ENCODE peak calls at places on chromosomes 2 and 18, in nine cellular contexts. One of them, this sample, is unnamed.

GRCh38 chr2:234406085-234406484 is 90.8 kb downstream of the ARL4C start:
- DNase-seq in HCT116: no peak
- DNase-seq in fibroblast of villous mesenchyme: no peak
- DNase-seq in suprapubic skin: no peak
- DNase-seq in right atrium auricular region: no peak
- DNase-seq in AG04450: no peak
- DNase-seq in AG09309: no peak
- DNase-seq in lung: no peak
- DNase-seq in tibial artery: no peak
- DNase-seq in this sample: no peak

GRCh38 chr2:168354499-168354898 is 101.6 kb upstream of the CERS6 start:
- DNase-seq in HCT116: no peak
- DNase-seq in fibroblast of villous mesenchyme: no peak
- DNase-seq in suprapubic skin: no peak
- DNase-seq in right atrium auricular region: no peak
- DNase-seq in AG04450: no peak
- DNase-seq in AG09309: no peak
- DNase-seq in lung: no peak
- DNase-seq in tibial artery: no peak
- DNase-seq in this sample: peak

GRCh38 chr2:166539340-166540162 is 45.5 kb upstream of the SCN7A start:
- DNase-seq in HCT116: peak
- DNase-seq in fibroblast of villous mesenchyme: peak
- DNase-seq in suprapubic skin: no peak
- DNase-seq in right atrium auricular region: no peak
- DNase-seq in AG04450: peak
- DNase-seq in AG09309: peak
- DNase-seq in lung: no peak
- DNase-seq in tibial artery: no peak
- DNase-seq in this sample: peak

GRCh38 chr2:15241208-15241607 is 319.9 kb downstream of the NBAS start:
- DNase-seq in HCT116: no peak
- DNase-seq in fibroblast of villous mesenchyme: no peak
- DNase-seq in suprapubic skin: no peak
- DNase-seq in right atrium auricular region: no peak
- DNase-seq in AG04450: no peak
- DNase-seq in AG09309: no peak
- DNase-seq in lung: no peak
- DNase-seq in tibial artery: no peak
- DNase-seq in this sample: no peak

GRCh38 chr2:217440000-217440399 is 562.8 kb downstream of the TNS1 start:
- DNase-seq in HCT116: no peak
- DNase-seq in fibroblast of villous mesenchyme: no peak
- DNase-seq in suprapubic skin: no peak
- DNase-seq in right atrium auricular region: no peak
- DNase-seq in AG04450: no peak
- DNase-seq in AG09309: no peak
- DNase-seq in lung: no peak
- DNase-seq in tibial artery: no peak
- DNase-seq in this sample: no peak

GRCh38 chr18:52812834-52813233 is 472.8 kb downstream of the DCC start:
- DNase-seq in HCT116: no peak
- DNase-seq in fibroblast of villous mesenchyme: no peak
- DNase-seq in suprapubic skin: no peak
- DNase-seq in right atrium auricular region: no peak
- DNase-seq in AG04450: no peak
- DNase-seq in AG09309: no peak
- DNase-seq in lung: no peak
- DNase-seq in tibial artery: no peak
- DNase-seq in this sample: no peak

GRCh38 chr2:128379021-128380005 is 60.6 kb upstream of the HS6ST1 start:
- DNase-seq in HCT116: no peak
- DNase-seq in fibroblast of villous mesenchyme: peak
- DNase-seq in suprapubic skin: peak
- DNase-seq in right atrium auricular region: peak
- DNase-seq in AG04450: peak
- DNase-seq in AG09309: peak
- DNase-seq in lung: peak
- DNase-seq in tibial artery: peak
- DNase-seq in this sample: no peak

GRCh38 chr2:23549821-23550535 is 165.0 kb downstream of the KLHL29 start:
- DNase-seq in HCT116: no peak
- DNase-seq in fibroblast of villous mesenchyme: no peak
- DNase-seq in suprapubic skin: no peak
- DNase-seq in right atrium auricular region: no peak
- DNase-seq in AG04450: no peak
- DNase-seq in AG09309: no peak
- DNase-seq in lung: no peak
- DNase-seq in tibial artery: no peak
- DNase-seq in this sample: no peak

GRCh38 chr18:14974576-14974975 is 226.6 kb downstream of the ANKRD30B start:
- DNase-seq in HCT116: no peak
- DNase-seq in fibroblast of villous mesenchyme: no peak
- DNase-seq in suprapubic skin: peak
- DNase-seq in right atrium auricular region: peak
- DNase-seq in AG04450: no peak
- DNase-seq in AG09309: no peak
- DNase-seq in lung: peak
- DNase-seq in tibial artery: no peak
- DNase-seq in this sample: no peak

GRCh38 chr2:148876589-148877402 is 1.8 kb downstream of the KIF5C start:
- DNase-seq in HCT116: no peak
- DNase-seq in fibroblast of villous mesenchyme: no peak
- DNase-seq in suprapubic skin: no peak
- DNase-seq in right atrium auricular region: no peak
- DNase-seq in AG04450: no peak
- DNase-seq in AG09309: no peak
- DNase-seq in lung: no peak
- DNase-seq in tibial artery: peak
- DNase-seq in this sample: no peak

GRCh38 chr2:71126957-71127356 is 3.1 kb downstream of the MCEE start:
- DNase-seq in HCT116: no peak
- DNase-seq in fibroblast of villous mesenchyme: no peak
- DNase-seq in suprapubic skin: no peak
- DNase-seq in right atrium auricular region: no peak
- DNase-seq in AG04450: no peak
- DNase-seq in AG09309: no peak
- DNase-seq in lung: no peak
- DNase-seq in tibial artery: no peak
- DNase-seq in this sample: no peak

GRCh38 chr2:173462908-173463840 is 108.5 kb downstream of the CDCA7 start:
- DNase-seq in HCT116: no peak
- DNase-seq in fibroblast of villous mesenchyme: no peak
- DNase-seq in suprapubic skin: no peak
- DNase-seq in right atrium auricular region: no peak
- DNase-seq in AG04450: no peak
- DNase-seq in AG09309: no peak
- DNase-seq in lung: no peak
- DNase-seq in tibial artery: no peak
- DNase-seq in this sample: no peak

GRCh38 chr2:238551091-238551490 is 124.4 kb downstream of the ASB1 start:
- DNase-seq in HCT116: no peak
- DNase-seq in fibroblast of villous mesenchyme: no peak
- DNase-seq in suprapubic skin: no peak
- DNase-seq in right atrium auricular region: no peak
- DNase-seq in AG04450: no peak
- DNase-seq in AG09309: no peak
- DNase-seq in lung: no peak
- DNase-seq in tibial artery: no peak
- DNase-seq in this sample: no peak

GRCh38 chr18:74652392-74652988 is 54.8 kb downstream of the ZNF407 start:
- DNase-seq in HCT116: peak
- DNase-seq in fibroblast of villous mesenchyme: peak
- DNase-seq in suprapubic skin: no peak
- DNase-seq in right atrium auricular region: no peak
- DNase-seq in AG04450: peak
- DNase-seq in AG09309: peak
- DNase-seq in lung: no peak
- DNase-seq in tibial artery: no peak
- DNase-seq in this sample: peak

GRCh38 chr2:113700186-113700841 is 56.1 kb downstream of the SLC35F5 start:
- DNase-seq in HCT116: no peak
- DNase-seq in fibroblast of villous mesenchyme: peak
- DNase-seq in suprapubic skin: no peak
- DNase-seq in right atrium auricular region: no peak
- DNase-seq in AG04450: no peak
- DNase-seq in AG09309: no peak
- DNase-seq in lung: no peak
- DNase-seq in tibial artery: no peak
- DNase-seq in this sample: no peak

GRCh38 chr2:190912731-190913130 is 32.1 kb downstream of the GLS start:
- DNase-seq in HCT116: no peak
- DNase-seq in fibroblast of villous mesenchyme: peak
- DNase-seq in suprapubic skin: no peak
- DNase-seq in right atrium auricular region: no peak
- DNase-seq in AG04450: no peak
- DNase-seq in AG09309: peak
- DNase-seq in lung: no peak
- DNase-seq in tibial artery: no peak
- DNase-seq in this sample: no peak

GRCh38 chr2:58633576-58634365 is 392.6 kb upstream of the FANCL start:
- DNase-seq in HCT116: peak
- DNase-seq in fibroblast of villous mesenchyme: peak
- DNase-seq in suprapubic skin: no peak
- DNase-seq in right atrium auricular region: no peak
- DNase-seq in AG04450: no peak
- DNase-seq in AG09309: no peak
- DNase-seq in lung: no peak
- DNase-seq in tibial artery: no peak
- DNase-seq in this sample: no peak

GRCh38 chr2:139876964-139877363 is 1096.8 kb upstream of the NXPH2 start:
- DNase-seq in HCT116: no peak
- DNase-seq in fibroblast of villous mesenchyme: no peak
- DNase-seq in suprapubic skin: no peak
- DNase-seq in right atrium auricular region: no peak
- DNase-seq in AG04450: no peak
- DNase-seq in AG09309: no peak
- DNase-seq in lung: no peak
- DNase-seq in tibial artery: no peak
- DNase-seq in this sample: no peak

GRCh38 chr2:85164145-85164559 is 31.0 kb downstream of the TCF7L1 start:
- DNase-seq in HCT116: no peak
- DNase-seq in fibroblast of villous mesenchyme: no peak
- DNase-seq in suprapubic skin: no peak
- DNase-seq in right atrium auricular region: no peak
- DNase-seq in AG04450: no peak
- DNase-seq in AG09309: no peak
- DNase-seq in lung: no peak
- DNase-seq in tibial artery: peak
- DNase-seq in this sample: no peak

GRCh38 chr2:48755473-48755872 is at the start of gene LHCGR:
- DNase-seq in HCT116: no peak
- DNase-seq in fibroblast of villous mesenchyme: no peak
- DNase-seq in suprapubic skin: no peak
- DNase-seq in right atrium auricular region: no peak
- DNase-seq in AG04450: no peak
- DNase-seq in AG09309: no peak
- DNase-seq in lung: no peak
- DNase-seq in tibial artery: no peak
- DNase-seq in this sample: no peak
- H3K4me3 ChIP-seq in HCT116: no peak
- H3K4me3 ChIP-seq in fibroblast of villous mesenchyme: no peak
- H3K4me3 ChIP-seq in suprapubic skin: peak
- H3K4me3 ChIP-seq in right atrium auricular region: peak
- H3K4me3 ChIP-seq in AG04450: peak
- H3K4me3 ChIP-seq in AG09309: no peak
- H3K4me3 ChIP-seq in lung: no peak
- H3K4me3 ChIP-seq in tibial artery: no peak
- H3K4me3 ChIP-seq in this sample: no peak

GRCh38 chr2:120477198-120477597 is 131.3 kb downstream of the INHBB start:
- DNase-seq in HCT116: no peak
- DNase-seq in fibroblast of villous mesenchyme: no peak
- DNase-seq in suprapubic skin: peak
- DNase-seq in right atrium auricular region: no peak
- DNase-seq in AG04450: no peak
- DNase-seq in AG09309: no peak
- DNase-seq in lung: no peak
- DNase-seq in tibial artery: no peak
- DNase-seq in this sample: no peak
- H3K4me3 ChIP-seq in HCT116: no peak
- H3K4me3 ChIP-seq in fibroblast of villous mesenchyme: no peak
- H3K4me3 ChIP-seq in suprapubic skin: no peak
- H3K4me3 ChIP-seq in right atrium auricular region: no peak
- H3K4me3 ChIP-seq in AG04450: no peak
- H3K4me3 ChIP-seq in AG09309: no peak
- H3K4me3 ChIP-seq in lung: no peak
- H3K4me3 ChIP-seq in tibial artery: no peak
- H3K4me3 ChIP-seq in this sample: no peak

GRCh38 chr2:187003038-187003543 is 154.1 kb upstream of the ZSWIM2 start:
- DNase-seq in HCT116: no peak
- DNase-seq in fibroblast of villous mesenchyme: peak
- DNase-seq in suprapubic skin: no peak
- DNase-seq in right atrium auricular region: no peak
- DNase-seq in AG04450: no peak
- DNase-seq in AG09309: no peak
- DNase-seq in lung: no peak
- DNase-seq in tibial artery: no peak
- DNase-seq in this sample: no peak
- H3K4me3 ChIP-seq in HCT116: no peak
- H3K4me3 ChIP-seq in fibroblast of villous mesenchyme: peak
- H3K4me3 ChIP-seq in suprapubic skin: peak
- H3K4me3 ChIP-seq in right atrium auricular region: no peak
- H3K4me3 ChIP-seq in AG04450: peak
- H3K4me3 ChIP-seq in AG09309: no peak
- H3K4me3 ChIP-seq in lung: no peak
- H3K4me3 ChIP-seq in tibial artery: peak
- H3K4me3 ChIP-seq in this sample: no peak

GRCh38 chr2:209767316-209767715 is 4.3 kb upstream of the UNC80 start:
- DNase-seq in HCT116: no peak
- DNase-seq in fibroblast of villous mesenchyme: no peak
- DNase-seq in suprapubic skin: no peak
- DNase-seq in right atrium auricular region: no peak
- DNase-seq in AG04450: no peak
- DNase-seq in AG09309: no peak
- DNase-seq in lung: no peak
- DNase-seq in tibial artery: no peak
- DNase-seq in this sample: no peak

GRCh38 chr2:209768557-209768956 is 3.1 kb upstream of the UNC80 start:
- DNase-seq in HCT116: no peak
- DNase-seq in fibroblast of villous mesenchyme: no peak
- DNase-seq in suprapubic skin: no peak
- DNase-seq in right atrium auricular region: no peak
- DNase-seq in AG04450: no peak
- DNase-seq in AG09309: no peak
- DNase-seq in lung: no peak
- DNase-seq in tibial artery: no peak
- DNase-seq in this sample: no peak

GRCh38 chr2:209773377-209773776 is 1.7 kb downstream of the UNC80 start:
- DNase-seq in HCT116: no peak
- DNase-seq in fibroblast of villous mesenchyme: no peak
- DNase-seq in suprapubic skin: no peak
- DNase-seq in right atrium auricular region: no peak
- DNase-seq in AG04450: no peak
- DNase-seq in AG09309: no peak
- DNase-seq in lung: no peak
- DNase-seq in tibial artery: no peak
- DNase-seq in this sample: no peak

GRCh38 chr2:209771474-209772292 is at the start of gene UNC80:
- DNase-seq in HCT116: no peak
- DNase-seq in fibroblast of villous mesenchyme: peak
- DNase-seq in suprapubic skin: no peak
- DNase-seq in right atrium auricular region: no peak
- DNase-seq in AG04450: peak
- DNase-seq in AG09309: no peak
- DNase-seq in lung: peak
- DNase-seq in tibial artery: peak
- DNase-seq in this sample: no peak

GRCh38 chr2:209772316-209772715 is 684 bp downstream of the UNC80 start:
- DNase-seq in HCT116: no peak
- DNase-seq in fibroblast of villous mesenchyme: no peak
- DNase-seq in suprapubic skin: no peak
- DNase-seq in right atrium auricular region: no peak
- DNase-seq in AG04450: no peak
- DNase-seq in AG09309: no peak
- DNase-seq in lung: no peak
- DNase-seq in tibial artery: no peak
- DNase-seq in this sample: no peak
- H3K4me3 ChIP-seq in HCT116: no peak
- H3K4me3 ChIP-seq in fibroblast of villous mesenchyme: no peak
- H3K4me3 ChIP-seq in suprapubic skin: peak
- H3K4me3 ChIP-seq in right atrium auricular region: no peak
- H3K4me3 ChIP-seq in AG04450: no peak
- H3K4me3 ChIP-seq in AG09309: no peak
- H3K4me3 ChIP-seq in lung: no peak
- H3K4me3 ChIP-seq in tibial artery: no peak
- H3K4me3 ChIP-seq in this sample: no peak